ENCODE peak calls at places on chromosomes 5 and 9, in nine cellular contexts. S is left ventricle myocardium inferior; H is IMR-90; J is thyroid gland; Q is kidney; X is CD4-positive, alpha-beta T cell; C is hepatocyte; W is OCI-LY7; L is GM23248. D is an unnamed sample.
A peak's percentile ranks its signal among the peaks of the same experiment; 100 is the strongest.

GRCh38 chr9:70113403-70114022 is 69.9 kb downstream of the MAMDC2 start:
- DNase-seq in L (peak; percentile 80), W (peak; percentile 43), J (peak; percentile 66), S (peak; percentile 52), H (peak; percentile 72), X (no peak), C (peak; percentile 67), Q (no peak), D (no peak)

GRCh38 chr5:133489632-133490031 is 122.7 kb downstream of the FSTL4 start:
- DNase-seq in L (no peak), C (no peak), S (no peak), X (no peak), H (no peak), J (no peak), W (peak; percentile 35), Q (no peak), D (no peak)

GRCh38 chr9:137240321-137240840 is 706 bp upstream of the TUBB4B start:
- DNase-seq in L (peak; percentile 92), H (peak; percentile 61), C (peak; percentile 91), W (peak; percentile 74), J (peak; percentile 88), Q (peak; percentile 96), X (peak; percentile 43), S (peak; percentile 84), D (peak; percentile 71)

GRCh38 chr5:98301567-98301966 is 471.9 kb upstream of the RGMB start:
- DNase-seq in W (no peak), J (no peak), C (no peak), S (no peak), Q (no peak), L (no peak), H (no peak), X (no peak), D (no peak)

GRCh38 chr9:84002344-84002743 is 21.7 kb downstream of the RMI1 start:
- DNase-seq in C (no peak), X (no peak), J (no peak), Q (no peak), H (peak; percentile 17), S (no peak), W (no peak), L (peak; percentile 11), D (no peak)

GRCh38 chr9:4277531-4277991 is 22.3 kb downstream of the GLIS3 start:
- DNase-seq in W (no peak), H (peak; percentile 14), X (no peak), J (no peak), Q (no peak), S (no peak), L (no peak), C (no peak), D (no peak)

GRCh38 chr9:127960410-127961165 is 20.2 kb downstream of the EEIG1 start:
- DNase-seq in X (no peak), H (no peak), J (no peak), W (no peak), S (no peak), Q (no peak), C (no peak), L (no peak), D (no peak)

GRCh38 chr9:129320575-129321311 is 142.7 kb upstream of the IER5L start:
- DNase-seq in W (no peak), Q (peak; percentile 90), X (peak; percentile 25), J (peak; percentile 77), L (peak; percentile 90), H (peak; percentile 82), S (peak; percentile 65), C (peak; percentile 87), D (no peak)

GRCh38 chr5:36950586-36951457 is 74.3 kb downstream of the NIPBL start:
- DNase-seq in S (no peak), Q (no peak), J (no peak), H (peak; percentile 64), W (no peak), X (no peak), L (peak; percentile 78), C (no peak), D (no peak)

GRCh38 chr9:95552814-95553546 is 36.2 kb upstream of the PTCH1 start:
- DNase-seq in W (no peak), H (no peak), Q (no peak), X (peak; percentile 11), S (peak; percentile 53), J (peak; percentile 62), C (peak; percentile 68), L (no peak), D (no peak)

GRCh38 chr5:42057254-42057690 is 132.2 kb downstream of the FBXO4 start:
- DNase-seq in S (no peak), H (peak; percentile 25), L (peak; percentile 52), Q (no peak), W (peak; percentile 56), J (peak; percentile 35), C (peak; percentile 54), X (peak; percentile 30), D (peak; percentile 23)

GRCh38 chr9:132591244-132591643 is 8.8 kb downstream of the BARHL1 start:
- DNase-seq in J (no peak), Q (no peak), W (no peak), X (no peak), H (no peak), S (no peak), L (no peak), C (no peak), D (no peak)

GRCh38 chr5:112779531-112779930 is 41.8 kb downstream of the APC start:
- DNase-seq in S (no peak), H (peak; percentile 84), W (no peak), L (peak; percentile 78), J (no peak), C (no peak), X (no peak), Q (no peak), D (no peak)

GRCh38 chr9:5749306-5749705 is 83.6 kb downstream of the ERMP1 start:
- DNase-seq in X (no peak), C (no peak), H (no peak), L (no peak), S (no peak), W (no peak), Q (no peak), J (no peak), D (no peak)

GRCh38 chr5:32308951-32309350 is 3.8 kb downstream of the MTMR12 start:
- DNase-seq in X (no peak), W (no peak), J (no peak), Q (no peak), L (no peak), S (no peak), C (no peak), H (no peak), D (no peak)

GRCh38 chr9:125564641-125565040 is 142.4 kb downstream of the MAPKAP1 start:
- DNase-seq in X (no peak), C (no peak), S (no peak), W (no peak), Q (no peak), H (no peak), J (no peak), L (no peak), D (no peak)

GRCh38 chr9:34431661-34432060 is 26.7 kb downstream of the FAM219A start:
- DNase-seq in W (no peak), S (no peak), H (no peak), L (no peak), C (no peak), X (no peak), Q (no peak), J (peak; percentile 13), D (no peak)

GRCh38 chr5:137564475-137564961 is 65.4 kb upstream of the SPOCK1 start:
- DNase-seq in L (peak; percentile 91), X (no peak), W (no peak), C (no peak), J (peak; percentile 76), H (no peak), Q (no peak), S (no peak), D (no peak)
- H3K9me3 ChIP-seq in L (no peaks in the 10 kb centered on the region), X (no peaks in the 10 kb centered on the region), W (no peaks in the 10 kb centered on the region), C (no peaks in the 10 kb centered on the region), J (no peaks in the 10 kb centered on the region), H (no peaks in the 10 kb centered on the region), Q (no peaks in the 10 kb centered on the region), S (no peaks in the 10 kb centered on the region), D (no peaks in the 10 kb centered on the region)

DNA sequence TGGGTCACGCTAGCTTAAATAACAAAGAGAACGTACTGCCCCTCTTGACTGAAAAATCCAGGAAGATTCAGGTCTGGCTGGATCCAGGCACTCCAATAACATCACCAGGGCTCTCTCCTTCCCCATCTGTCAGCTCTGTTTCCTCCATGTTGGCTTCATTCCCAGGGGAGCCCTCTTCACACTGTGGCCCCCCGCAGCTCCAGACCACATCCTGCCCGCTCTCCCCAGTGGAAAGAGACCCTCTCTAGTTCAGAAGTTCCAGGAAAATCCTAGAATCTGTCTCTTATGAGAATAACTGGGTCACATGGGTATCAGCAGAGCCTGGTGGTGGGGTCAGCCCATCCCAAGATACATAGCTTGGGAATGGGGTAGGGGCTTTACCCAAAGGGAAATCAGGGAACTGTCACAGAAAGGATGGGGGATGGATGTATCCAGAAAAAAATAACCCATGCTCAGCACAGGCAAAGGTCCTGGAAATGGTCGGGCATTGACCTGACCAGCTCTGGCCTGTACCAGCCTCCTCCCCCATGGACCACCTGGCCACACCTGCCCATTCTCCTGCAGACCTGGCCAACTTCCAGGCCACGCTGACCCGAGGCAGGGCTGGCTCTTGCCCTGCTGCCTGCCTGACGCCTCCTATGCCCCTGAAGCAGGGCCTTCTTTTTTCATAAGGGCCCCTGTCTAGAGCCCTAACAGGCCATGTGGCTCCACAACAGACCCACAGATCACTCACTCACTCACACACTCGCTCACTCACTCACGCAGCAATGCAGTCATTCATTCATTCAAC is 65.9 kb downstream of the COL23A1 start:
- DNase-seq in X (no peak), C (no peak), L (no peak), S (no peak), W (no peak), Q (peak; percentile 24), H (no peak), J (peak; percentile 24), D (no peak)
- H3K9me3 ChIP-seq in X (no peaks in the 10 kb centered on the region), C (no peaks in the 10 kb centered on the region), L (no peaks in the 10 kb centered on the region), S (no peaks in the 10 kb centered on the region), W (no peaks in the 10 kb centered on the region), Q (no peaks in the 10 kb centered on the region), H (peaks cover 38% of the 10 kb centered on the region), J (no peaks in the 10 kb centered on the region), D (no peaks in the 10 kb centered on the region)

DNA sequence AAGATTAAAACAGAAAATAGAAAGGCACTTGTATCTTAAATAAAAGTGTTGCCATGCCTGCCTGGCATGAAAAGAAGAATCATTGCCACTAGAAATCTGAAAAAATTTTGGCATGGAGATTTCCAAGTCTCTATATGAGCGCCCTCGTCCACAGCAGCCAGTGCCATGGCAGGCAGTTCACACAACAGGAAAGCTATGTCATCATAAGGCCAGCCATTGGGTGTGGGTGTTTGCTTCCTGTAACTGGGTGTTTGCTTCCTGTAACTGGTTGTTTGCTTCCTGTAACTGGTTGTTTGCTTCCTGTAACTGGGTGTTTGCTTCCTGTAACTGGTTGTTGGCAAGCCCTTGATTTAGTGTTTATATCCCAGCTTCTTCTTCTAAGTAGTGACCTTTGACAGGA is 446.7 kb downstream of the IRX1 start:
- DNase-seq in L (no peak), C (no peak), J (no peak), Q (no peak), W (no peak), H (no peak), S (no peak), X (no peak), D (no peak)
- H3K9me3 ChIP-seq in L (no peaks in the 10 kb centered on the region), C (no peaks in the 10 kb centered on the region), J (no peaks in the 10 kb centered on the region), Q (no peaks in the 10 kb centered on the region), W (no peaks in the 10 kb centered on the region), H (peaks cover 22% of the 10 kb centered on the region), S (no peaks in the 10 kb centered on the region), X (no peaks in the 10 kb centered on the region), D (no peaks in the 10 kb centered on the region)

DNA sequence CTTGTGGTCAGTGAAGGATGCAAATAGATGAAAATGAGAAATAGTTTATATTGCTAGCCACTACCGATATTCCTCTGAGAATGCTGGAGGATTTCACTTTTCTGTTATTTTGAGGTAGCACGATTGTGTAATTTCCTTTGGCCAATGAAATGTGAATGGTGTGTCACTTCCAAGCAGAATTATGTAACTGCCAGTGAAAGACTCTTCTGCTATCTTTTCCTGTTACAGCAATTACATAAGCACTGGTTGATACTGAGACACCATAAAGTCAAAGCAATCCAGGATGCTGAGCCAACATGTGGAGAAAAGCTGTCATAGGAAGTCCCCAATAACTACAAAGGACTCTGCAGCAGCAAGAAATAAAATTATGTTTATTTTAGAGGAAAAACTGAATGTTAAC is 3.5 kb upstream of the PCDHA2 start:
- DNase-seq in C (no peak), J (no peak), Q (no peak), W (no peak), H (no peak), S (no peak), L (no peak), X (no peak), D (no peak)
- H3K9me3 ChIP-seq in C (peaks cover 14% of the 10 kb centered on the region), J (peaks cover 6% of the 10 kb centered on the region), Q (peaks cover 27% of the 10 kb centered on the region), W (no peaks in the 10 kb centered on the region), H (peaks cover 27% of the 10 kb centered on the region), S (peaks cover 100% of the 10 kb centered on the region), L (no peaks in the 10 kb centered on the region), X (peaks cover 74% of the 10 kb centered on the region), D (peaks cover 2% of the 10 kb centered on the region)

D was measured in T-helper 17 cell.